ENCODE peak calls at places on chromosomes 1 and 21, in five cellular contexts. M is AG09319; I is A549; R is CD8-positive, alpha-beta T cell; L is CD8-positive, alpha-beta memory T cell. Y is an unnamed sample.

GRCh38 chr1:2233997-2234761 is 6.1 kb downstream of the SKI start:
- DNase-seq in M (peak; percentile 87), I (peak; percentile 61), R (peak; percentile 87), L (peak; percentile 89), Y (peak; percentile 85)

GRCh38 chr1:236888903-236889302 is 93.8 kb downstream of the MTR start:
- DNase-seq in M (no peak), I (no peak), R (no peak), L (no peak), Y (no peak)

GRCh38 chr1:8763888-8764287 is 53.6 kb downstream of the RERE start:
- DNase-seq in M (no peak), I (peak; percentile 7), R (no peak), L (no peak), Y (no peak)

GRCh38 chr1:39395357-39395831 is 96.0 kb upstream of the BMP8A start:
- DNase-seq in M (peak; percentile 31), I (peak; percentile 79), R (no peak), L (no peak), Y (no peak)

GRCh38 chr1:226644541-226645176 is 94.4 kb downstream of the ITPKB start:
- DNase-seq in M (no peak), I (no peak), R (no peak), L (no peak), Y (no peak)

GRCh38 chr1:107140703-107141490 is at the start of gene NTNG1:
- DNase-seq in M (no peak), I (no peak), R (no peak), L (peak; percentile 8), Y (no peak)

GRCh38 chr1:119871881-119872280 is 24.4 kb downstream of the ADAM30 start:
- DNase-seq in M (no peak), I (no peak), R (no peak), L (no peak), Y (no peak)

GRCh38 chr1:115089443-115090340 is at the start of gene TSPAN2:
- DNase-seq in M (no peak), I (peak; percentile 54), R (peak; percentile 69), L (peak; percentile 66), Y (peak; percentile 56)

GRCh38 chr21:32981096-32981495 is 44.6 kb upstream of the OLIG2 start:
- DNase-seq in M (no peak), I (no peak), R (no peak), L (no peak), Y (no peak)

GRCh38 chr21:40618216-40618615 is 228.7 kb downstream of the DSCAM start:
- DNase-seq in M (no peak), I (no peak), R (no peak), L (no peak), Y (no peak)

GRCh38 chr1:212688338-212689047 is 11.1 kb downstream of the BATF3 start:
- DNase-seq in M (no peak), I (no peak), R (no peak), L (no peak), Y (no peak)

GRCh38 chr1:181113061-181113695 is 24.7 kb downstream of the IER5 start:
- DNase-seq in M (no peak), I (peak; percentile 85), R (no peak), L (no peak), Y (no peak)

GRCh38 chr1:27429029-27429425 is 36.6 kb downstream of the GPR3 start:
- DNase-seq in M (no peak), I (no peak), R (no peak), L (no peak), Y (no peak)

GRCh38 chr21:15272591-15272990 is 207.8 kb upstream of the NRIP1 start:
- DNase-seq in M (no peak), I (no peak), R (no peak), L (no peak), Y (no peak)

GRCh38 chr21:41620541-41620940 is 112.6 kb upstream of the TMPRSS2 start:
- DNase-seq in M (no peak), I (no peak), R (no peak), L (no peak), Y (no peak)

GRCh38 chr1:162855461-162856150 is 5.4 kb downstream of the CCDC190 start:
- DNase-seq in M (no peak), I (no peak), R (no peak), L (no peak), Y (no peak)

GRCh38 chr1:117567435-117567834 is 38.4 kb upstream of the TENT5C start:
- DNase-seq in M (no peak), I (no peak), R (peak; percentile 46), L (no peak), Y (no peak)

GRCh38 chr21:37845535-37845934 is 70.7 kb downstream of the KCNJ6 start:
- DNase-seq in M (no peak), I (no peak), R (no peak), L (no peak), Y (no peak)

GRCh38 chr1:21655748-21656147 is 13.4 kb downstream of the RAP1GAP start:
- DNase-seq in M (no peak), I (peak; percentile 51), R (no peak), L (no peak), Y (no peak)

GRCh38 chr1:3743421-3743820 is 8.8 kb upstream of the CCDC27 start:
- DNase-seq in M (no peak), I (no peak), R (no peak), L (no peak), Y (no peak)

GRCh38 chr1:109210058-109210457 is 3.7 kb upstream of the SARS1 start:
- DNase-seq in M (no peak), I (no peak), R (no peak), L (no peak), Y (no peak)

GRCh38 chr1:201637282-201638076 is 98.6 kb downstream of the NAV1 start:
- DNase-seq in M (peak; percentile 71), I (no peak), R (no peak), L (no peak), Y (no peak)

GRCh38 chr1:36450919-36451305 is 661 bp upstream of the OSCP1 start:
- DNase-seq in M (no peak), I (no peak), R (no peak), L (no peak), Y (no peak)

GRCh38 chr1:20723537-20724363 is 5.9 kb upstream of the KIF17 start:
- DNase-seq in M (no peak), I (no peak), R (no peak), L (no peak), Y (no peak)

GRCh38 chr1:9149837-9150581 is 21.1 kb upstream of the GPR157 start:
- DNase-seq in M (no peak), I (no peak), R (no peak), L (no peak), Y (no peak)